ENCODE peak calls at places on chromosomes 16 and 17, in six cellular contexts. B, W, F, S, Y and Z are unnamed samples.
A peak's percentile ranks its signal among the peaks of the same experiment; 100 is the strongest.

GRCh38 chr17:8822401-8823035 is 23.4 kb upstream of the MFSD6L start:
- DNase-seq in Y (no peak), S (no peak), B (no peak), F (no peak), W (peak; percentile 23), Z (no peak)

GRCh38 chr17:82838386-82839063 is 1.3 kb downstream of the ZNF750 start:
- DNase-seq in F (peak; percentile 41), W (peak; percentile 78), B (no peak), S (no peak), Y (peak; percentile 65), Z (no peak)

GRCh38 chr17:1329745-1330343 is 50.4 kb downstream of the TRARG1 start:
- DNase-seq in F (no peak), B (no peak), Y (no peak), S (no peak), W (no peak), Z (no peak)

GRCh38 chr16:57381791-57382534 is 9.7 kb downstream of the CX3CL1 start:
- DNase-seq in W (no peak), Y (no peak), S (no peak), B (no peak), F (no peak), Z (no peak)

GRCh38 chr17:75721463-75722011 is 278 bp downstream of the ITGB4 start:
- DNase-seq in Y (peak; percentile 21), B (no peak), W (no peak), S (no peak), F (no peak), Z (no peak)

GRCh38 chr17:4008496-4009163 is 44.4 kb upstream of the ATP2A3 start:
- DNase-seq in B (no peak), S (no peak), Y (no peak), F (no peak), W (no peak), Z (no peak)

GRCh38 chr16:68835970-68836369 is 7.4 kb upstream of the TANGO6 start:
- DNase-seq in F (no peak), S (no peak), W (no peak), B (no peak), Y (no peak), Z (no peak)

GRCh38 chr16:11312718-11313492 is 31.8 kb upstream of the PRM1 start:
- DNase-seq in F (no peak), W (no peak), Y (peak; percentile 43), B (peak; percentile 29), S (no peak), Z (no peak)

GRCh38 chr16:8926827-8927226 is 36.9 kb downstream of the USP7 start:
- DNase-seq in F (no peak), Y (no peak), W (no peak), S (no peak), B (no peak), Z (no peak)

GRCh38 chr16:24681793-24682192 is 47.7 kb upstream of the TNRC6A start:
- DNase-seq in S (no peak), B (no peak), Y (no peak), F (no peak), W (no peak), Z (no peak)

GRCh38 chr17:9907883-9908648 is 3.0 kb upstream of the RCVRN start:
- DNase-seq in B (no peak), S (no peak), F (no peak), W (no peak), Y (no peak), Z (no peak)

GRCh38 chr16:51327001-51327400 is 175.9 kb upstream of the SALL1 start:
- DNase-seq in F (no peak), S (no peak), B (no peak), Y (no peak), W (no peak), Z (no peak)

GRCh38 chr17:77733576-77734296 is 224.8 kb upstream of the TNRC6C start:
- DNase-seq in W (no peak), S (no peak), B (no peak), F (no peak), Y (no peak), Z (peak; percentile 2)

GRCh38 chr16:12613131-12613991 is 190.3 kb downstream of the CPPED1 start:
- DNase-seq in B (peak; percentile 69), F (no peak), W (no peak), Y (no peak), S (no peak), Z (no peak)

GRCh38 chr17:61406871-61407210 is 7.2 kb downstream of the TBX2 start:
- DNase-seq in Y (no peak), W (peak; percentile 41), F (no peak), B (no peak), S (no peak), Z (no peak)

GRCh38 chr16:4387769-4388168 is 16.1 kb downstream of the VASN start:
- DNase-seq in F (no peak), S (no peak), Y (no peak), W (no peak), B (no peak), Z (no peak)

GRCh38 chr17:66415366-66416206 is 113.2 kb downstream of the PRKCA start:
- DNase-seq in B (no peak), Y (peak; percentile 36), S (no peak), F (no peak), W (no peak), Z (no peak)

GRCh38 chr17:81396722-81397313 is 1.6 kb downstream of the BAHCC1 start:
- DNase-seq in F (no peak), S (no peak), B (peak; percentile 40), W (no peak), Y (no peak), Z (no peak)

GRCh38 chr17:47352848-47353247 is 29.1 kb downstream of the EFCAB13 start:
- DNase-seq in Y (no peak), S (no peak), F (no peak), B (no peak), W (no peak), Z (no peak)

GRCh38 chr17:59402760-59403159 is 71.3 kb downstream of the YPEL2 start:
- DNase-seq in F (no peak), B (no peak), S (no peak), W (no peak), Y (no peak), Z (no peak)

GRCh38 chr16:330746-331145 is 21.8 kb downstream of the AXIN1 start:
- DNase-seq in S (no peak), F (no peak), W (no peak), B (no peak), Y (no peak), Z (no peak)